ENCODE peak calls at places on chromosomes 3 and 15, in eight cellular contexts. D, P, N, U, E, A, H and F are unnamed samples.

GRCh38 chr3:14852058-14852599 is 33.4 kb downstream of the FGD5 start:
- ATAC-seq in D (no peak), P (no peak), N (no peak), U (peak; percentile 36), E (peak; percentile 73), A (no peak), H (no peak), F (no peak)

GRCh38 chr15:39788800-39789565 is 6.3 kb upstream of the FSIP1 start:
- ATAC-seq in D (no peak), P (no peak), N (no peak), U (no peak), E (no peak), A (no peak), H (no peak), F (no peak)

GRCh38 chr3:94226058-94226457 is 163.2 kb downstream of the NSUN3 start:
- ATAC-seq in D (peak; percentile 94), P (no peak), N (no peak), U (no peak), E (no peak), A (no peak), H (peak; percentile 93), F (no peak)

GRCh38 chr15:38242055-38242454 is 10.6 kb upstream of the SPRED1 start:
- ATAC-seq in D (no peak), P (no peak), N (peak; percentile 87), U (no peak), E (no peak), A (no peak), H (no peak), F (no peak)

GRCh38 chr3:139757448-139758030 is 79.8 kb upstream of the NMNAT3 start:
- ATAC-seq in D (no peak), P (no peak), N (no peak), U (no peak), E (no peak), A (no peak), H (no peak), F (no peak)

GRCh38 chr3:38247366-38248035 is 18.1 kb upstream of the SLC22A13 start:
- ATAC-seq in D (peak; percentile 99), P (peak; percentile 78), N (no peak), U (peak; percentile 80), E (peak; percentile 87), A (peak; percentile 76), H (peak; percentile 98), F (peak; percentile 86)

GRCh38 chr3:8371085-8371551 is 130.5 kb upstream of the LMCD1 start:
- ATAC-seq in D (peak; percentile 37), P (peak; percentile 74), N (no peak), U (peak; percentile 96), E (peak; percentile 85), A (peak; percentile 55), H (peak; percentile 66), F (no peak)

GRCh38 chr3:194773666-194774455 is 88.2 kb downstream of the FAM43A start:
- ATAC-seq in D (no peak), P (no peak), N (no peak), U (no peak), E (peak; percentile 60), A (no peak), H (no peak), F (peak; percentile 25)

GRCh38 chr3:42213417-42213816 is 52.6 kb downstream of the CCK start:
- ATAC-seq in D (peak; percentile 58), P (no peak), N (peak; percentile 55), U (no peak), E (no peak), A (no peak), H (no peak), F (no peak)

GRCh38 chr15:100901702-100902435 is 17.3 kb upstream of the LRRK1 start:
- ATAC-seq in D (peak; percentile 3), P (no peak), N (no peak), U (peak; percentile 22), E (no peak), A (no peak), H (no peak), F (peak; percentile 2)

GRCh38 chr3:134480546-134480945 is 5.2 kb downstream of the ANAPC13 start:
- ATAC-seq in D (no peak), P (no peak), N (no peak), U (no peak), E (no peak), A (no peak), H (no peak), F (no peak)

GRCh38 chr3:194487289-194488006 is 646 bp upstream of the ATP13A3 start:
- ATAC-seq in D (no peak), P (peak; percentile 60), N (peak; percentile 53), U (peak; percentile 46), E (peak; percentile 72), A (peak; percentile 58), H (no peak), F (peak; percentile 21)

GRCh38 chr3:184466413-184466960 is 86.6 kb downstream of the CHRD start:
- ATAC-seq in D (no peak), P (peak; percentile 90), N (peak; percentile 44), U (peak; percentile 85), E (peak; percentile 71), A (peak; percentile 84), H (no peak), F (peak; percentile 51)

GRCh38 chr3:29319262-29319661 is 38.4 kb downstream of the RBMS3 start:
- ATAC-seq in D (no peak), P (no peak), N (peak; percentile 91), U (no peak), E (no peak), A (no peak), H (no peak), F (no peak)
- H3K4me1 ChIP-seq in D (peaks cover 9% of the 10 kb centered on the region), P (peaks cover 81% of the 10 kb centered on the region), N (peaks cover 5% of the 10 kb centered on the region), U (peaks cover 6% of the 10 kb centered on the region), E (peaks cover 8% of the 10 kb centered on the region), A (peaks cover 80% of the 10 kb centered on the region), H (no peaks in the 10 kb centered on the region), F (peaks cover 6% of the 10 kb centered on the region)

GRCh38 chr3:188261011-188261410 is 107.1 kb downstream of the LPP start:
- ATAC-seq in D (no peak), P (no peak), N (no peak), U (no peak), E (no peak), A (no peak), H (no peak), F (no peak)

GRCh38 chr3:188256764-188257163 is 102.8 kb downstream of the LPP start:
- ATAC-seq in D (no peak), P (no peak), N (no peak), U (no peak), E (no peak), A (no peak), H (no peak), F (no peak)

GRCh38 chr3:188259191-188259590 is 105.2 kb downstream of the LPP start:
- ATAC-seq in D (no peak), P (no peak), N (no peak), U (no peak), E (no peak), A (no peak), H (no peak), F (no peak)

GRCh38 chr3:188257384-188257961 is 103.5 kb downstream of the LPP start:
- ATAC-seq in D (peak; percentile 39), P (no peak), N (no peak), U (no peak), E (no peak), A (no peak), H (no peak), F (no peak)

DNA sequence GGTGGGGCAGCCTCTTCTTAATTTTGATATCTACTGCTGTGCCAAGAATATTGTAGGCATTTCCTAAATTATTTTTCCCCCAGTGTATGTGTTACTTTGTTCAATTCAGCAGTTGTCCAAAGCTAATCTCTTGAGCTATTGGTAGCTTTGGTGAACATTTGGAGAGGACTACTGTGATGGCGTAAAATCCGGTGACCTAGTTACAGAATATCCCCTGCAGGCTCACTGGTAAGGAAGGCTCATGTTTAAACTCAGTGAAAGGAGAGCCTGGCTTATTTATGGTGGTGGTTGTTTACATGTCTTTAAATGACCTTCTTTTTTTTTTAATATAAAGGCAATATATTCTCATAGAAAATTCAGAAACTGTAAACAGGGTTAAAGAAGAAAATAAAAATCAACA is 105.7 kb downstream of the LPP start:
- ATAC-seq in D (no peak), P (no peak), N (no peak), U (peak; percentile 12), E (no peak), A (no peak), H (no peak), F (no peak)
- H3K4me1 ChIP-seq in D (peaks cover 57% of the 10 kb centered on the region), P (peaks cover 67% of the 10 kb centered on the region), N (no peaks in the 10 kb centered on the region), U (peaks cover 16% of the 10 kb centered on the region), E (peaks cover 47% of the 10 kb centered on the region), A (peaks cover 79% of the 10 kb centered on the region), H (peaks cover 12% of the 10 kb centered on the region), F (peaks cover 98% of the 10 kb centered on the region)

DNA sequence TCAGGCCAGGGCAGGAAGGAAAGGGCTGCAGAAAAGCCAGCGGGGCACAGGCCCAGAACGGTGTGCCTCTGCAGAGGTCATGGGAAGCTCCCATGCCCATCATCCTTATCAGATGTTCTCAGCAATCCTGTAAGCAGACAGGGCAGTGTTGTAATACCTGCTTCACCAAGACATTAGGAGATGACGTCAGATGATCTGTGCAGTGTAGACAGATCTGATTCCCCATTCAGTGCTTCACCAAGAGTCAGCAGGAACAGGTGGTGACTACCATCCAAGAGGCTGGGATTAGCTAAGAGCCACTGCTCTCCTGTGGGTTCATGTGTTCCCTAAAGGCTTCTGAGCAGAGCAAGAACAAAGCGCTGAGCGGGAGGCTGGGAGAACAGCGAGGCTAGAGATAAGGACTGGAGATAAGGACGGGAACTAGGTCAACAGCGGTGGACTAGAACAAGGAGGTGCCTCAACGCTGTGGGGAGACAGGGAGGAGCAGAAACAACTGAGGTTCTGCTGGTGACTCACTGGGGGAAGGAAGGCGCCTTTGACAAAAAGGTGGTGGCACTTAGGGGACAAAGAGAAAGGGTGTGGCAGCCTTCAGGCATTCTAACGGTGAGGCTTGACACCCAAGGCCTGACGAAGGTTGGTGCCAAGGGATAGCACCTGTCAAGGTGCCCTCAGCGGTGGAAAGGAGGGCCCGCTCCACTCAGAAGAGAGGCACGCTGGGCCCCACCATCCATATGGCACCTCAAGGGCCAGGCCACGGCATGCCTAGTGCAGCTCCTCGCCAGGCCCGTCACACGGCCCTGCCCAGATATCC is 28.4 kb downstream of the CCDC12 start:
- ATAC-seq in D (no peak), P (peak; percentile 80), N (no peak), U (peak; percentile 81), E (peak; percentile 66), A (peak; percentile 81), H (peak; percentile 71), F (peak; percentile 70)
- H3K4me1 ChIP-seq in D (peaks cover 45% of the 10 kb centered on the region), P (peaks cover 90% of the 10 kb centered on the region), N (peaks cover 45% of the 10 kb centered on the region), U (peaks cover 59% of the 10 kb centered on the region), E (peaks cover 87% of the 10 kb centered on the region), A (peaks cover 95% of the 10 kb centered on the region), H (peaks cover 41% of the 10 kb centered on the region), F (peaks cover 9% of the 10 kb centered on the region)

GRCh38 chr3:170361711-170362110 is 4.2 kb downstream of the SKIL start:
- ATAC-seq in D (no peak), P (no peak), N (no peak), U (no peak), E (no peak), A (no peak), H (no peak), F (no peak)
- H3K4me1 ChIP-seq in D (peaks cover 38% of the 10 kb centered on the region), P (peaks cover 40% of the 10 kb centered on the region), N (peaks cover 10% of the 10 kb centered on the region), U (peaks cover 8% of the 10 kb centered on the region), E (peaks cover 70% of the 10 kb centered on the region), A (peaks cover 63% of the 10 kb centered on the region), H (peaks cover 10% of the 10 kb centered on the region), F (no peaks in the 10 kb centered on the region)

GRCh38 chr15:69658401-69658945 is 205.9 kb downstream of the RPLP1 start:
- ATAC-seq in D (no peak), P (no peak), N (no peak), U (no peak), E (no peak), A (no peak), H (no peak), F (no peak)
- H3K4me1 ChIP-seq in D (peaks cover 15% of the 10 kb centered on the region), P (no peaks in the 10 kb centered on the region), N (no peaks in the 10 kb centered on the region), U (no peaks in the 10 kb centered on the region), E (no peaks in the 10 kb centered on the region), A (no peaks in the 10 kb centered on the region), H (no peaks in the 10 kb centered on the region), F (no peaks in the 10 kb centered on the region)